ENCODE peak calls at places on chromosome 22, in seven cellular contexts. C, J, D, A, L, Q and V are unnamed samples.

GRCh38 chr22:30868663-30869385 is 99.8 kb downstream of the MORC2 start:
- DNase-seq in C (peak), J (no peak), D (no peak), A (no peak), L (peak), Q (no peak), V (peak)

GRCh38 chr22:46693634-46694422 is 44.2 kb downstream of the CERK start:
- DNase-seq in C (no peak), J (no peak), D (peak), A (no peak), L (peak), Q (no peak), V (no peak)

GRCh38 chr22:33710326-33710725 is 209.9 kb downstream of the LARGE1 start:
- DNase-seq in C (no peak), J (no peak), D (no peak), A (no peak), L (no peak), Q (no peak), V (no peak)

GRCh38 chr22:42680648-42681047 is 31.5 kb upstream of the CYB5R3 start:
- DNase-seq in C (no peak), J (no peak), D (no peak), A (no peak), L (no peak), Q (no peak), V (peak)

GRCh38 chr22:47850644-47851151 is 1088.2 kb downstream of the TBC1D22A start:
- DNase-seq in C (no peak), J (no peak), D (no peak), A (no peak), L (no peak), Q (no peak), V (no peak)

GRCh38 chr22:22761606-22761962 is 117.2 kb downstream of the GGTLC2 start:
- DNase-seq in C (no peak), J (no peak), D (no peak), A (no peak), L (no peak), Q (no peak), V (peak)

GRCh38 chr22:33476716-33477115 is 418.5 kb upstream of the SYN3 start:
- DNase-seq in C (no peak), J (no peak), D (no peak), A (peak), L (no peak), Q (no peak), V (no peak)

GRCh38 chr22:46971141-46971775 is 208.8 kb downstream of the TBC1D22A start:
- DNase-seq in C (no peak), J (no peak), D (peak), A (no peak), L (peak), Q (no peak), V (no peak)

GRCh38 chr22:29269230-29269604 is 1.1 kb downstream of the EWSR1 start:
- DNase-seq in C (no peak), J (no peak), D (no peak), A (no peak), L (no peak), Q (no peak), V (no peak)

GRCh38 chr22:37472418-37473006 is 13.7 kb downstream of the MFNG start:
- DNase-seq in C (peak), J (no peak), D (no peak), A (no peak), L (no peak), Q (no peak), V (peak)

GRCh38 chr22:49241174-49241851 is 586.4 kb downstream of the BRD1 start:
- DNase-seq in C (no peak), J (no peak), D (no peak), A (no peak), L (no peak), Q (no peak), V (no peak)

GRCh38 chr22:42970029-42970428 is 44.9 kb downstream of the PACSIN2 start:
- DNase-seq in C (no peak), J (no peak), D (no peak), A (no peak), L (no peak), Q (no peak), V (peak)

GRCh38 chr22:21651521-21652009 is 9.5 kb downstream of the SDF2L1 start:
- DNase-seq in C (no peak), J (no peak), D (no peak), A (no peak), L (no peak), Q (no peak), V (no peak)

GRCh38 chr22:32877196-32877595 is 75.7 kb downstream of the TIMP3 start:
- DNase-seq in C (no peak), J (no peak), D (no peak), A (no peak), L (no peak), Q (no peak), V (no peak)

GRCh38 chr22:27534720-27535125 is 266.8 kb downstream of the MN1 start:
- DNase-seq in C (no peak), J (peak), D (no peak), A (peak), L (no peak), Q (no peak), V (peak)

GRCh38 chr22:46460835-46461234 is 76.6 kb downstream of the CELSR1 start:
- DNase-seq in C (no peak), J (no peak), D (no peak), A (no peak), L (no peak), Q (no peak), V (no peak)

GRCh38 chr22:20065896-20066616 is 14.0 kb upstream of the DGCR8 start:
- DNase-seq in C (no peak), J (no peak), D (no peak), A (no peak), L (no peak), Q (no peak), V (no peak)

GRCh38 chr22:30423296-30423958 is 2.1 kb upstream of the MTFP1 start:
- DNase-seq in C (peak), J (no peak), D (peak), A (no peak), L (peak), Q (no peak), V (no peak)

GRCh38 chr22:19717181-19717580 is 2.9 kb downstream of the SEPTIN5 start:
- DNase-seq in C (no peak), J (no peak), D (no peak), A (no peak), L (no peak), Q (no peak), V (no peak)

GRCh38 chr22:37848587-37849088 is 581 bp upstream of the EIF3L start:
- DNase-seq in C (no peak), J (no peak), D (no peak), A (no peak), L (no peak), Q (no peak), V (peak)

GRCh38 chr22:37802310-37803194 is 5.2 kb upstream of the GCAT start:
- DNase-seq in C (peak), J (no peak), D (peak), A (no peak), L (peak), Q (no peak), V (peak)

GRCh38 chr22:22556995-22557925 is 1.8 kb downstream of the PRAME start:
- DNase-seq in C (no peak), J (no peak), D (no peak), A (no peak), L (no peak), Q (no peak), V (no peak)

GRCh38 chr22:27494821-27495220 is 306.7 kb downstream of the MN1 start:
- DNase-seq in C (no peak), J (no peak), D (no peak), A (no peak), L (no peak), Q (no peak), V (no peak)

DNA sequence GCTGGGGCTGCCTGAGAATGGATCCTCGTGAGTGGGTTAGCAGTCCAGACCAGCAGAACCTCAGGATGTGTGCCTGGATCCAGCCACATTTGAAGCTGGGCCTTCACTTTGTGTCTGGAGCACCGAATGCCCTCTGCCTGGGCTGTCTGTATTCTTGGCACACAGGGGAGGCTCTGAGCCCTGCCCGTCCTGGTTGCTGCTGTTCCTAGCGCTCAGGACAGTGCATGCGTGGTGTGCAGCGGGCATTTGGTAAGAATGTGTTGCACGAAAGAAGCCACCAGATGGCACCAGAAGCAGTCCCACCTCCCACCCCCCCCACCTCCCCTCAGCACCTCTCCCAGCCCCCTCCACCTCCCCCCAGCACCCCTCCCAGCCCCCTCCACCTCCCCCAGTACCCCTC is 4.1 kb upstream of the MAPK11 start:
- DNase-seq in C (peak), J (no peak), D (peak), A (no peak), L (no peak), Q (no peak), V (peak)
- TF ChIP-seq CTCF in C (no peak), J (peak), D (peak), A (peak), L (no peak), Q (peak), V (peak)

GRCh38 chr22:35484651-35485372 is 55.8 kb upstream of the RASD2 start:
- DNase-seq in C (no peak), J (no peak), D (no peak), A (no peak), L (no peak), Q (no peak), V (no peak)
- TF ChIP-seq CTCF in C (no peak), J (no peak), D (no peak), A (no peak), L (no peak), Q (no peak), V (no peak)

DNA sequence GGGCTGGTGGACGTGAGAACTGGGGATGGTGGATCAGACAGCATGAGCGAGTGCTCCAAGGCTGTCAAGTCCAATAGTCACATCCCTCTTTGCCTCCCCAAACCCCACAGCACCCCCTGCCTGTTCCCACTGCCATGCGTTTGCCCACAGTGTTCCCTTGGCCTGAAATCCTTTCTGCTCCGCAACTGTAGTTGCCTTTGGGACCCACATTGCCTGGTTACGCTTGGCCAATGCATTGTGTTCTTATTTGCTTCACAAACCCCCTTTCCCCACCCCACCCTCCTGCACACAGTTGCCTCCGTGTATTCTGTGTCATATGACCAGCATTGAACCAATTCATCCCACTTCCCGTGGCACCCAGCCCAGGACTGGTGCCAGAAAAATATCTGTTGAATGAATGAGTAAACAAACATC is 2.1 kb upstream of the KIAA0930 start:
- DNase-seq in C (peak), J (no peak), D (no peak), A (no peak), L (no peak), Q (no peak), V (peak)
- TF ChIP-seq CTCF in C (no peak), J (no peak), D (no peak), A (no peak), L (no peak), Q (no peak), V (no peak)

GRCh38 chr22:24087071-24087795 is 76.1 kb downstream of the CABIN1 start:
- DNase-seq in C (no peak), J (no peak), D (no peak), A (no peak), L (peak), Q (no peak), V (no peak)

GRCh38 chr22:24089951-24090350 is 78.8 kb downstream of the CABIN1 start:
- DNase-seq in C (no peak), J (no peak), D (no peak), A (no peak), L (peak), Q (no peak), V (no peak)

GRCh38 chr22:24090581-24090980 is 79.5 kb downstream of the CABIN1 start:
- DNase-seq in C (no peak), J (no peak), D (no peak), A (no peak), L (peak), Q (no peak), V (no peak)

GRCh38 chr22:24086310-24086709 is 75.2 kb downstream of the CABIN1 start:
- DNase-seq in C (no peak), J (no peak), D (no peak), A (no peak), L (peak), Q (no peak), V (no peak)

GRCh38 chr22:24088796-24089195 is 77.7 kb downstream of the CABIN1 start:
- DNase-seq in C (no peak), J (no peak), D (no peak), A (no peak), L (peak), Q (no peak), V (no peak)
- TF ChIP-seq CTCF in C (no peak), J (no peak), D (no peak), A (no peak), L (no peak), Q (no peak), V (no peak)

GRCh38 chr22:17013396-17014100 is 5.5 kb upstream of the GAB4 start:
- DNase-seq in C (no peak), J (no peak), D (no peak), A (no peak), L (no peak), Q (no peak), V (no peak)

GRCh38 chr22:17007852-17008731 is at the start of gene GAB4:
- DNase-seq in C (no peak), J (no peak), D (no peak), A (no peak), L (no peak), Q (no peak), V (no peak)

GRCh38 chr22:17007257-17007656 is 765 bp downstream of the GAB4 start:
- DNase-seq in C (no peak), J (no peak), D (no peak), A (no peak), L (no peak), Q (no peak), V (no peak)

GRCh38 chr22:17012267-17012666 is 4.2 kb upstream of the GAB4 start:
- DNase-seq in C (no peak), J (no peak), D (no peak), A (no peak), L (no peak), Q (no peak), V (no peak)

DNA sequence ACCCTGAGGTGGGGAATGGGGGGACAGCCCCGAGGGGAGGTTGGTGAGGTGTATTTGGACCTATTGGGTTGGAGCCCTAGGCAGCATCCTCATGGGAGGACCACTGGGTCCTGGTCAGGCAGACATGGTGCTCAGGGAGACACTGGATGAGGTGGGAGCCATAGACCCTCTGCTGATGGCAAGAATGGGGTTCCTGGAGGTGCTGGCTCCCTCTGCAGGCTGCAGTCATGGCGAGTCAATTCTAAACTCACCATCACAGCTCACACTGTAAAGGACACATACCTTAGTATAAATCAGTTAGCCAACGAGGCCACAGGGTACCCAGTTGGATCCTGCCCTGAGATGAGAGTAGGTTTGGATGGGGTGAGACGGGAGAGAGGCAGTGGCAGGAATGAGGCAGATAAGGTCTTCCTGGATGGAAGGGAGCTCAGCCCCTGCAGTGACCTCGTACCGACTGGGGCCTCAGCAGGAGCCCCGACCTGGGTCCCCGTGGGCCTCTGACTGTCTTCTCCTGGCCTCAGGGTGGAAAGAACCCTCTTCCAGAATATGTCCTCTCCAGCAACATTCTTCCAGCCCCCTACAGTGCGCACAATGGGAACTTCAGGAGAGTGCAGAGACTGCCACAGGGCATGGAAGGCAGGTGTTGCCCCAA is 1.7 kb upstream of the GAB4 start:
- DNase-seq in C (no peak), J (no peak), D (no peak), A (no peak), L (no peak), Q (no peak), V (no peak)
- TF ChIP-seq CTCF in C (no peak), J (no peak), D (no peak), A (no peak), L (no peak), Q (peak), V (no peak)

GRCh38 chr22:44092636-44093220 is 68.6 kb downstream of the PARVB start:
- DNase-seq in C (no peak), J (no peak), D (no peak), A (no peak), L (peak), Q (no peak), V (no peak)

GRCh38 chr22:44090571-44090905 is 66.4 kb downstream of the PARVB start:
- DNase-seq in C (no peak), J (no peak), D (no peak), A (no peak), L (peak), Q (no peak), V (no peak)

GRCh38 chr22:44089717-44090570 is 65.8 kb downstream of the PARVB start:
- DNase-seq in C (no peak), J (no peak), D (no peak), A (no peak), L (peak), Q (no peak), V (no peak)

GRCh38 chr22:44091751-44092150 is 67.6 kb downstream of the PARVB start:
- DNase-seq in C (no peak), J (no peak), D (no peak), A (no peak), L (peak), Q (no peak), V (no peak)

GRCh38 chr22:44091021-44091721 is 67.1 kb downstream of the PARVB start:
- DNase-seq in C (no peak), J (no peak), D (no peak), A (no peak), L (peak), Q (no peak), V (peak)
- TF ChIP-seq CTCF in C (peak), J (no peak), D (no peak), A (peak), L (peak), Q (no peak), V (no peak)

GRCh38 chr22:39559456-39560105 is 11.0 kb upstream of the CACNA1I start:
- DNase-seq in C (no peak), J (no peak), D (no peak), A (no peak), L (no peak), Q (no peak), V (no peak)
- TF ChIP-seq CTCF in C (peak), J (peak), D (peak), A (peak), L (no peak), Q (peak), V (peak)

GRCh38 chr22:39502109-39502788 is at the start of gene MIEF1:
- DNase-seq in C (peak), J (peak), D (peak), A (peak), L (peak), Q (peak), V (peak)
- TF ChIP-seq CTCF in C (no peak), J (peak), D (no peak), A (no peak), L (no peak), Q (no peak), V (no peak)